ENCODE peak calls at places on chromosomes 4 and X, in seven cellular contexts. M is omental fat pad; D is Calu3; P is amniotic stem cell; O is activated CD8-positive, alpha-beta memory T cell treated with anti-CD3 and anti-CD28 coated beads, Interleukin-2, amount 50 U/mL, for 48 hours; Z is heart right ventricle; Y is AG08396. I is an unnamed sample.

GRCh38 chr4:129323630-129324029 is 227.7 kb downstream of the C4orf33 start:
- DNase-seq in M (no peak), D (no peak), P (no peak), O (no peak), Z (no peak), Y (no peak), I (no peak)

GRCh38 chrX:123222920-123223319 is 38.8 kb downstream of the GRIA3 start:
- DNase-seq in M (no peak), D (no peak), P (no peak), O (no peak), Z (no peak), Y (no peak), I (no peak)

GRCh38 chr4:69833251-69833650 is 26.7 kb downstream of the SULT1E1 start:
- DNase-seq in M (no peak), D (no peak), P (no peak), O (no peak), Z (no peak), Y (no peak), I (no peak)

GRCh38 chr4:173367946-173368345 is 2.8 kb upstream of the SAP30 start:
- DNase-seq in M (no peak), D (no peak), P (no peak), O (no peak), Z (no peak), Y (peak), I (no peak)

GRCh38 chrX:151386838-151387459 is 10.1 kb upstream of the VMA21 start:
- DNase-seq in M (no peak), D (no peak), P (no peak), O (no peak), Z (no peak), Y (peak), I (no peak)

GRCh38 chr4:115851918-115852766 is 738.7 kb upstream of the NDST4 start:
- DNase-seq in M (no peak), D (peak), P (no peak), O (no peak), Z (no peak), Y (peak), I (peak)

GRCh38 chrX:129831486-129831885 is 12.2 kb downstream of the ZDHHC9 start:
- DNase-seq in M (no peak), D (no peak), P (no peak), O (no peak), Z (peak), Y (no peak), I (no peak)

GRCh38 chr4:75726577-75726976 is 2.2 kb downstream of the USO1 start:
- DNase-seq in M (no peak), D (no peak), P (no peak), O (no peak), Z (no peak), Y (no peak), I (no peak)

GRCh38 chr4:18033111-18034085 is 11.8 kb upstream of the LCORL start:
- DNase-seq in M (no peak), D (no peak), P (no peak), O (no peak), Z (no peak), Y (no peak), I (no peak)

GRCh38 chrX:40055495-40055894 is 42.3 kb downstream of the BCOR start:
- DNase-seq in M (no peak), D (no peak), P (no peak), O (no peak), Z (no peak), Y (no peak), I (no peak)

GRCh38 chr4:31984872-31985271 is 1264.7 kb downstream of the PCDH7 start:
- DNase-seq in M (no peak), D (no peak), P (no peak), O (no peak), Z (no peak), Y (no peak), I (no peak)

GRCh38 chr4:76211769-76212168 is 1.9 kb downstream of the SCARB2 start:
- DNase-seq in M (no peak), D (no peak), P (no peak), O (no peak), Z (no peak), Y (no peak), I (no peak)

GRCh38 chr4:76373919-76374552 is 46.9 kb downstream of the CCDC158 start:
- DNase-seq in M (no peak), D (no peak), P (no peak), O (no peak), Z (no peak), Y (no peak), I (no peak)

GRCh38 chr4:88962430-88962829 is 94.6 kb downstream of the FAM13A start:
- DNase-seq in M (no peak), D (no peak), P (no peak), O (no peak), Z (no peak), Y (no peak), I (no peak)

GRCh38 chrX:152637649-152638442 is at the start of gene GABRQ:
- DNase-seq in M (no peak), D (no peak), P (no peak), O (no peak), Z (peak), Y (no peak), I (no peak)

GRCh38 chr4:189659302-189659701 is 281.4 kb upstream of the FRG1 start:
- DNase-seq in M (no peak), D (no peak), P (no peak), O (no peak), Z (no peak), Y (no peak), I (no peak)

GRCh38 chrX:65528705-65529340 is 5.8 kb downstream of the LAS1L start:
- DNase-seq in M (peak), D (peak), P (no peak), O (peak), Z (peak), Y (peak), I (peak)

GRCh38 chrX:38305971-38306370 is 21.3 kb downstream of the RPGR start:
- DNase-seq in M (no peak), D (no peak), P (no peak), O (no peak), Z (no peak), Y (no peak), I (no peak)

GRCh38 chr4:8539661-8540060 is 40.5 kb upstream of the GPR78 start:
- DNase-seq in M (no peak), D (no peak), P (no peak), O (no peak), Z (no peak), Y (no peak), I (no peak)

GRCh38 chr4:39446842-39447573 is 11.7 kb downstream of the RPL9 start:
- DNase-seq in M (no peak), D (peak), P (no peak), O (peak), Z (peak), Y (peak), I (no peak)

GRCh38 chr4:140185725-140186124 is 31.7 kb upstream of the MAML3 start:
- DNase-seq in M (no peak), D (no peak), P (no peak), O (no peak), Z (no peak), Y (no peak), I (no peak)

GRCh38 chrX:115372026-115372610 is 82.6 kb downstream of the LUZP4 start:
- DNase-seq in M (no peak), D (no peak), P (peak), O (no peak), Z (no peak), Y (peak), I (no peak)

GRCh38 chr4:77308843-77309242 is 151.8 kb downstream of the CCNG2 start:
- DNase-seq in M (no peak), D (peak), P (no peak), O (no peak), Z (no peak), Y (peak), I (peak)

GRCh38 chr4:94365304-94365703 is 22.7 kb upstream of the HPGDS start:
- DNase-seq in M (no peak), D (no peak), P (no peak), O (no peak), Z (no peak), Y (no peak), I (no peak)

GRCh38 chr4:82525287-82525898 is 36.4 kb downstream of the TMEM150C start:
- DNase-seq in M (no peak), D (no peak), P (no peak), O (no peak), Z (no peak), Y (no peak), I (no peak)

GRCh38 chrX:131332331-131332730 is 43.2 kb upstream of the IGSF1 start:
- DNase-seq in M (no peak), D (no peak), P (no peak), O (no peak), Z (no peak), Y (no peak), I (no peak)

GRCh38 chr4:38743866-38744265 is 38.9 kb downstream of the TLR10 start:
- DNase-seq in M (no peak), D (no peak), P (no peak), O (no peak), Z (no peak), Y (no peak), I (no peak)

I was measured in HuH-7.5.